ENCODE peak calls at places on chromosomes 4 and X, in seven cellular contexts. I, D, V, P, C, F and Y are unnamed samples.
A peak's percentile ranks its signal among the peaks of the same experiment; 100 is the strongest.

GRCh38 chrX:10157545-10157944 is 770 bp downstream of the CLCN4 start:
- DNase-seq in I (no peak), D (no peak), V (peak; percentile 70), P (peak; percentile 19), C (no peak), F (no peak), Y (no peak)

GRCh38 chr4:58225460-58225859 is 1115.3 kb upstream of the IGFBP7 start:
- DNase-seq in I (no peak), D (no peak), V (no peak), P (no peak), C (no peak), F (no peak), Y (no peak)

GRCh38 chr4:71713611-71714203 is 70.2 kb downstream of the GC start:
- DNase-seq in I (no peak), D (no peak), V (peak; percentile 82), P (peak; percentile 68), C (no peak), F (peak; percentile 12), Y (no peak)

GRCh38 chr4:4456351-4456750 is 69.4 kb downstream of the NSG1 start:
- DNase-seq in I (no peak), D (no peak), V (peak; percentile 35), P (no peak), C (no peak), F (no peak), Y (no peak)

GRCh38 chr4:22391548-22391947 is 124.3 kb downstream of the ADGRA3 start:
- DNase-seq in I (no peak), D (no peak), V (peak; percentile 32), P (peak; percentile 29), C (no peak), F (no peak), Y (no peak)

GRCh38 chrX:15384304-15384703 is at the start of gene VEGFD:
- DNase-seq in I (no peak), D (no peak), V (peak; percentile 71), P (no peak), C (no peak), F (no peak), Y (no peak)

GRCh38 chrX:115898382-115899001 is 272.1 kb upstream of the AGTR2 start:
- DNase-seq in I (peak; percentile 53), D (no peak), V (no peak), P (peak; percentile 35), C (no peak), F (peak; percentile 58), Y (peak; percentile 78)

GRCh38 chrX:50402886-50403285 is 67.7 kb downstream of the DGKK start:
- DNase-seq in I (no peak), D (no peak), V (no peak), P (no peak), C (no peak), F (no peak), Y (no peak)

GRCh38 chr4:154049457-154050181 is 260.7 kb upstream of the SFRP2 start:
- DNase-seq in I (no peak), D (no peak), V (peak; percentile 53), P (no peak), C (no peak), F (no peak), Y (no peak)

GRCh38 chr4:39542633-39543393 is 15.6 kb upstream of the UGDH start:
- DNase-seq in I (no peak), D (no peak), V (no peak), P (no peak), C (no peak), F (no peak), Y (no peak)

GRCh38 chr4:177128306-177128705 is 181.4 kb upstream of the NEIL3 start:
- DNase-seq in I (no peak), D (no peak), V (peak; percentile 84), P (peak; percentile 59), C (no peak), F (no peak), Y (no peak)

GRCh38 chrX:103878466-103879151 is 46.6 kb upstream of the RAB9B start:
- DNase-seq in I (no peak), D (no peak), V (peak; percentile 82), P (peak; percentile 30), C (no peak), F (no peak), Y (no peak)

GRCh38 chrX:42422961-42423360 is 355.0 kb downstream of the PPP1R2C start:
- DNase-seq in I (no peak), D (no peak), V (no peak), P (no peak), C (no peak), F (no peak), Y (no peak)

GRCh38 chr4:38804654-38805295 is at the start of gene TLR1:
- DNase-seq in I (no peak), D (no peak), V (peak; percentile 85), P (peak; percentile 74), C (no peak), F (peak; percentile 81), Y (no peak)

GRCh38 chr4:148778980-148779675 is 336.9 kb upstream of the NR3C2 start:
- DNase-seq in I (no peak), D (no peak), V (no peak), P (no peak), C (no peak), F (no peak), Y (no peak)